ENCODE peak calls at places on chromosomes 16 and 17, in six cellular contexts. B is PC-9, L is neuronal stem cell, F is testis, H is BE2C, Y is breast epithelium. W is an unnamed sample. For H3K36me3, the result is how much of the 10 kb centered on the place peaks cover.

GRCh38 chr17:16464641-16465312 is 27.2 kb downstream of the LRRC75A start:
- DNase-seq in B (no peak), L (no peak), H (no peak), Y (no peak), F (no peak), W (no peak)

GRCh38 chr16:53430363-53430762 is 3.9 kb upstream of the RBL2 start:
- DNase-seq in Y (no peak), H (no peak), L (no peak), B (no peak), F (no peak), W (no peak)

GRCh38 chr17:71656987-71657858 is 463.6 kb upstream of the SOX9 start:
- DNase-seq in Y (no peak), L (no peak), H (no peak), B (no peak), F (no peak), W (peak)

GRCh38 chr17:73595068-73595865 is 49.0 kb downstream of the SDK2 start:
- DNase-seq in H (peak), F (peak), B (no peak), L (no peak), Y (no peak), W (peak)

GRCh38 chr16:80511824-80512223 is 29.0 kb upstream of the DYNLRB2 start:
- DNase-seq in H (no peak), B (no peak), F (no peak), L (no peak), Y (no peak), W (no peak)

GRCh38 chr17:75514299-75515228 is 773 bp downstream of the CASKIN2 start:
- DNase-seq in Y (peak), L (peak), H (peak), F (no peak), B (peak), W (no peak)

GRCh38 chr16:19505600-19506303 is 16.1 kb downstream of the GDE1 start:
- DNase-seq in F (no peak), B (peak), L (no peak), H (no peak), Y (no peak), W (no peak)

GRCh38 chr17:74288785-74289184 is 14.8 kb downstream of the DNAI2 start:
- DNase-seq in B (no peak), L (no peak), Y (no peak), H (no peak), F (no peak), W (no peak)

GRCh38 chr16:5215911-5216310 is 118.3 kb upstream of the EEF2KMT start:
- DNase-seq in F (peak), H (no peak), L (peak), B (no peak), Y (no peak), W (peak)

GRCh38 chr16:2447920-2448583 is 11.9 kb upstream of the TEDC2 start:
- DNase-seq in Y (no peak), L (no peak), B (peak), F (peak), H (no peak), W (peak)

GRCh38 chr17:74738051-74738996 is 1.3 kb downstream of the RAB37 start:
- DNase-seq in H (no peak), F (no peak), L (no peak), B (no peak), Y (no peak), W (no peak)

GRCh38 chr17:65193305-65194293 is 56.4 kb downstream of the RGS9 start:
- DNase-seq in Y (no peak), L (no peak), B (no peak), F (peak), H (no peak), W (no peak)

GRCh38 chr17:75191584-75191983 is 8.8 kb upstream of the SUMO2 start:
- DNase-seq in L (no peak), Y (no peak), H (no peak), B (no peak), F (no peak), W (no peak)

GRCh38 chr16:85430523-85431381 is 182.4 kb upstream of the GSE1 start:
- DNase-seq in Y (no peak), F (no peak), L (no peak), B (no peak), H (peak), W (peak)

GRCh38 chr17:5933430-5933829 is 136.7 kb upstream of the WSCD1 start:
- DNase-seq in F (no peak), H (no peak), B (no peak), L (no peak), Y (no peak), W (no peak)

GRCh38 chr16:30775381-30776099 is 11.5 kb downstream of the ZNF629 start:
- DNase-seq in F (peak), Y (peak), H (peak), L (peak), B (peak), W (peak)

GRCh38 chr17:77555110-77555509 is 403.4 kb upstream of the TNRC6C start:
- DNase-seq in L (no peak), H (no peak), B (no peak), F (no peak), Y (no peak), W (no peak)

GRCh38 chr17:63181856-63182255 is 215.8 kb downstream of the TANC2 start:
- DNase-seq in H (no peak), L (no peak), B (no peak), F (no peak), Y (no peak), W (no peak)

GRCh38 chr16:1494129-1494640 is 1.0 kb downstream of the TELO2 start:
- DNase-seq in F (peak), L (no peak), H (peak), B (peak), Y (no peak), W (peak)

DNA sequence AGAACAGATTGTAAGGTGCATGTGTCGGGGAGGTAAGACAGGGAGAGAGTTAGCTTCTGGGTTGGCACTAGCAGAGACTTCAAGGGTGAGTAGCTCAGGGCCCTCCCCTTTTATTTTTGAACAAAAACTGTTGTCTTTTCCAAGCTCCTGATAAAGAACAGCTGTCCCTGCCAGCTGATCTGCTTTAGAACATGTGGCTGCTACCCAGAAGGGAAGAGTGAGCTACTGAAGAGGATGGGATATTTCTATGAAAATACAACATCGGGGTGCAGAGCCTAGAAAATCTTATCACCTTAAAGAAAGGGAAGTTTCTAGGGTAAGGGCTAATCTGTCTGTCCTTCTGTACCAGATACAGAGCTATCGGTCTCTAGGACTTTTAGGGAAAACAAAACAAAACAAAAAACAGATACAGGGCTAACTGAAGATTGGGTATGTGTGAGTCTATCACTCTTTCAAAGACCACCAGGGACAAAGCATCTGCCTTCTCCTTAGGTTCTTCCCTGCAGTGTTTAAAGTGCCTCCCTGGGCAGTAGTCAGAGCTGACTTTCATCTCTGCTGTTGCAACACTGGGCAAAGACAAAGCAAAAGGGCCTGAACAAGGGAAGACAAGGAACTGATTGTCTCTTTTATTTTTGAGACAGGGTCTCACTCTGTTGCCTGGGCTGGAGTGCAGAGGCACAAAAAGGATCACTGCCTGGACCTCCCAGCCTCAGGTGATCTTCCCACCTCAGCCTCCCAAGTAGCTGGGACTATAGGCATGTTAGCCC is 5.0 kb upstream of the DHRS13 start:
- DNase-seq in H (no peak), F (peak), Y (no peak), L (no peak), B (no peak), W (no peak)
- H3K36me3 ChIP-seq in H (under half), F (under half), Y (under half), L (half or more), B (under half), W (half or more)

DNA sequence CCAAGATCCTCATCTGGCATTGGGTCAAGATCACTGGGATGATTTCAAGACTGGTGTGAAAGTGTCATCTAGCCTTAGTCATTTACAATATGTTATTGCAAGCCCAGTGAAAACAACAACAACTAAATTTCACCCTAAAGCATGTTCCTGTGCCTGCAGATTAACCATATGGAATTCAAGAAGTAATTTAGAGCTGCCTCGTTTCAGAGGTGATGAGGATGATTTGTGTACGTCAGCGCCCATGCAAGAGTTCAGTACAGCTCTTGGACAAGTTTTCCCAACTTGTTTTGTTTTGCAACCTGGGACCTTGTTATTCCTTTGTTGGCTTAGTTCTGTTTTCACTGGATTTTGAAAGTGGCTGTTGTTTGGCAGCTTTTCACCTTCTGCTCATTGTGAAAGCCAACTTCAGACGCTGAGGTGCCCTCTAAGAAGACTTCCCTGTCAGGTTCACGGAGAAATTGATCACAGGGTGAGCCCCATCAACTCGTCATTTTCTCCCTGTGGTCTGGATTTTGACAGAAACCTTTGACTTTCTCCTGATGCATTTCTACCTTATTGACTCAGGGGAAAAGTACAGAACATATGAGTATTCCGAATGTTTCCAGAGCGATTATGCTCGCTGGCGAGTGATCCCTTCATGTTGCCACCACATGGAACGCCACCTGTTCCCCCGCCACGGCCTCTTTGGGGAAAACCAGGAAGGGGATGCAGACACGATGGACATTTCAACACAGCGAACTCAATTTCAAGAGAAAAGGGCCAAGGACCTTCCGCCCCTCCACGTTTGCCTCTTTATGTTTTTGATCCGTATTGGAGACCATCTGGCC is 85.6 kb downstream of the FOXL1 start:
- DNase-seq in F (no peak), Y (no peak), B (no peak), L (no peak), H (no peak), W (peak)
- H3K4me3 ChIP-seq in F (no peak), Y (no peak), B (no peak), L (no peak), H (no peak), W (no peak)

GRCh38 chr17:80375186-80375585 is 39.8 kb upstream of the ENDOV start:
- DNase-seq in B (no peak), H (no peak), Y (peak), L (no peak), F (no peak), W (no peak)
- H3K36me3 ChIP-seq in B (under half), H (under half), Y (under half), L (under half), F (under half), W (under half)

GRCh38 chr16:69327585-69328310 is 2.6 kb downstream of the PDF start:
- DNase-seq in L (no peak), Y (no peak), F (no peak), H (no peak), B (no peak), W (no peak)
- H3K4me3 ChIP-seq in L (no peak), Y (no peak), F (no peak), H (no peak), B (peak), W (no peak)

GRCh38 chr17:37450090-37450489 is 39.6 kb upstream of the DUSP14 start:
- DNase-seq in B (peak), L (no peak), Y (no peak), F (no peak), H (no peak), W (no peak)
- H3K36me3 ChIP-seq in B (under half), L (under half), Y (under half), F (under half), H (under half), W (under half)

GRCh38 chr16:49441366-49441780 is 67.8 kb downstream of the C16orf78 start:
- DNase-seq in H (peak), Y (no peak), L (no peak), F (no peak), B (no peak), W (peak)
- H3K4me3 ChIP-seq in H (peak), Y (no peak), L (no peak), F (no peak), B (no peak), W (no peak)

GRCh38 chr16:74465281-74465680 is 44.0 kb upstream of the CLEC18B start:
- DNase-seq in F (no peak), B (no peak), H (no peak), L (no peak), Y (no peak), W (peak)

GRCh38 chr16:74461826-74462225 is 40.5 kb upstream of the CLEC18B start:
- DNase-seq in Y (no peak), F (peak), L (no peak), B (no peak), H (no peak), W (no peak)

GRCh38 chr16:74465851-74466685 is 44.8 kb upstream of the CLEC18B start:
- DNase-seq in L (no peak), Y (no peak), H (no peak), F (no peak), B (no peak), W (no peak)

GRCh38 chr16:74462361-74462760 is 41.1 kb upstream of the CLEC18B start:
- DNase-seq in L (no peak), Y (no peak), B (peak), F (no peak), H (no peak), W (no peak)

GRCh38 chr16:74463888-74464287 is 42.6 kb upstream of the CLEC18B start:
- DNase-seq in Y (no peak), H (no peak), B (no peak), F (no peak), L (no peak), W (no peak)
- H3K36me3 ChIP-seq in Y (under half), H (half or more), B (under half), F (under half), L (under half), W (half or more)

DNA sequence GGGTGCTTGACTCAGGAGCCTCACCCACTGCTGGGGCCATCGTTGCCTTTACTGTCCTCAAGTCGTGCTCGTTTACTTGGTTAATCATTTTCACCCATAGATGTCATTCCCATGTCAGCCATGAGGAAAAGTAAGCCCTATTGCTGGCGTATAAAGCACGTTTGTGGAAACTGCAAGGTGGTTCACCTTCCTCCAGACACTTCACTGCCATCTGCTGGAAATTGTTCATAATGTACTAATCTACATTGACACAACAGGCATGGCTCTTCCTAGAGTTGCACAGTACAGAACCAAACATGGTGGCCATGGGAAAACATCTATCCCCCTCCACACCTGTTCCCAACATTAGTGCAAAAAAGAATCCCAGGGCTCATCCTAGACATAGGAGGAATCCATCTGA is 116.6 kb downstream of the ZNF18 start:
- DNase-seq in H (no peak), Y (no peak), B (no peak), L (no peak), F (no peak), W (peak)
- H3K4me3 ChIP-seq in H (no peak), Y (no peak), B (no peak), L (no peak), F (no peak), W (no peak)

GRCh38 chr16:23629516-23629915 is 11.6 kb downstream of the PALB2 start:
- DNase-seq in Y (no peak), B (no peak), H (no peak), F (no peak), L (no peak), W (no peak)

DNA sequence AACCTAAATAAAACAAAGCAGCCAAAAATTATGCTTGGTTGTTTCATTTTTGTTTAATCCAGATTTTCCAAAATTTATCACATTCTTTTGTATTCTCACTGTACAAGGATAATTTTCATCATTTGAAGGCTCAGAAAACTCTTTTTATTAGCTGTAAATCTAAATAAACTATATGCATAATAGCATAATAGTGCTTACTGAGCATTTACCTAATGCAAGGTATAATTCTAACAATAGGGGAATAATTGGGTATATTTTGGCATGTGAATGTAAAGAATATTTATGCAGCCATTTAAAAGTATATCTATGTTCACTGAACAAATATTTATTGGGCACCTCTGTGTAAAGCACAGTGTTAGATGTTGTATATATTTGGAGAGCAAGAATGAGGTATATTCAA is 17.0 kb downstream of the PALB2 start:
- DNase-seq in Y (no peak), L (no peak), B (no peak), F (no peak), H (no peak), W (no peak)
- H3K36me3 ChIP-seq in Y (under half), L (under half), B (under half), F (under half), H (half or more), W (half or more)

DNA sequence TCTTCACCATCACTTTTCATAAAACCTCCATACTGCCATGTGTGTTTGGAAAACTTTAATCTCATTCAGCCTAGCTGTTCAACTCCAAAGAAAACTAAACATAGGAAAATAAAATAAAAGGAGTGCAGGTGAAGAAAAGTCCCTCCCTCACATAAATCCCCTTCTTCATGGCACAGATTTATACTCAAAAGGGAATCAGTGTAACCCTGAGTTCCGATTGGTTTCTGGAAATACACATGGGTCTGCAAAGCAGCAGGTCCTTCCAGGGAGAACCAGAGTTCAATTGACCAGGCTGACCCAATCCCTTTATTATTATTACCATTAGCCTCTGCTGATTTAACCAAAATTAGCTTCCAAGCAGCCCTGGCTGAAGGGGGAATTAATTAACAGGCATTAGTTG is 8.9 kb upstream of the HOXB2 start:
- DNase-seq in L (no peak), B (no peak), H (no peak), F (no peak), Y (no peak), W (no peak)
- H3K4me3 ChIP-seq in L (no peak), B (no peak), H (no peak), F (no peak), Y (no peak), W (peak)

W was measured in cardiac muscle cell.